ENCODE peak calls at places on chromosomes 4 and X, in seven cellular contexts. P is AG04450, X is cardiac muscle cell, A is IMR-90, V is ovary, J is pancreas, E is breast epithelium. S is an unnamed sample.
A peak's percentile ranks its signal among the peaks of the same experiment; 100 is the strongest.

GRCh38 chrX:115602729-115603389 is 41.9 kb downstream of the PLS3 start:
- DNase-seq in P (no peak), X (no peak), A (no peak), V (no peak), J (no peak), E (no peak), S (no peak)

GRCh38 chr4:52983563-52984303 is 121.6 kb downstream of the RASL11B start:
- DNase-seq in P (peak; percentile 21), X (peak; percentile 84), A (peak; percentile 68), V (no peak), J (no peak), E (no peak), S (no peak)

GRCh38 chrX:132489256-132490085 is 633 bp upstream of the MBNL3 start:
- DNase-seq in P (no peak), X (peak; percentile 70), A (peak; percentile 2), V (peak; percentile 51), J (peak; percentile 78), E (peak; percentile 27), S (peak; percentile 59)

GRCh38 chr4:21304061-21304541 is 603.8 kb downstream of the PACRGL start:
- DNase-seq in P (no peak), X (peak; percentile 46), A (no peak), V (no peak), J (no peak), E (no peak), S (no peak)

GRCh38 chr4:112550728-112551127 is 34.7 kb upstream of the NEUROG2 start:
- DNase-seq in P (peak; percentile 34), X (no peak), A (peak; percentile 86), V (no peak), J (no peak), E (no peak), S (no peak)

GRCh38 chr4:164012396-164013027 is 518.0 kb downstream of the TMA16 start:
- DNase-seq in P (no peak), X (peak; percentile 71), A (no peak), V (no peak), J (no peak), E (no peak), S (no peak)

GRCh38 chr4:11732155-11732554 is 303.5 kb upstream of the HS3ST1 start:
- DNase-seq in P (no peak), X (no peak), A (no peak), V (no peak), J (peak; percentile 23), E (no peak), S (no peak)

GRCh38 chr4:99002274-99002673 is 6.8 kb downstream of the METAP1 start:
- DNase-seq in P (no peak), X (no peak), A (no peak), V (no peak), J (no peak), E (no peak), S (no peak)

GRCh38 chrX:120790118-120790517 is 85.5 kb downstream of the CT47B1 start:
- DNase-seq in P (peak; percentile 29), X (peak; percentile 67), A (peak; percentile 71), V (peak; percentile 27), J (peak; percentile 51), E (no peak), S (peak; percentile 51)

GRCh38 chrX:150164971-150165605 is 198.0 kb upstream of the MAMLD1 start:
- DNase-seq in P (no peak), X (no peak), A (no peak), V (no peak), J (no peak), E (no peak), S (no peak)

GRCh38 chr4:156974264-156974663 is 2.7 kb upstream of the PDGFC start:
- DNase-seq in P (no peak), X (no peak), A (peak; percentile 74), V (no peak), J (no peak), E (no peak), S (no peak)

GRCh38 chr4:119131160-119131559 is 4.5 kb upstream of the MYOZ2 start:
- DNase-seq in P (no peak), X (no peak), A (no peak), V (no peak), J (no peak), E (no peak), S (no peak)

GRCh38 chrX:46376246-46376885 is 168.9 kb downstream of the ZNF674 start:
- DNase-seq in P (peak; percentile 11), X (peak; percentile 48), A (peak; percentile 48), V (no peak), J (peak; percentile 14), E (peak; percentile 20), S (no peak)

GRCh38 chrX:101619336-101619735 is 1.5 kb upstream of the ARMCX6 start:
- DNase-seq in P (no peak), X (peak; percentile 84), A (peak; percentile 22), V (no peak), J (no peak), E (no peak), S (no peak)

GRCh38 chr4:161936625-161937133 is 227.1 kb downstream of the FSTL5 start:
- DNase-seq in P (no peak), X (peak; percentile 16), A (peak; percentile 80), V (no peak), J (no peak), E (no peak), S (no peak)

GRCh38 chrX:131735127-131735526 is 191.3 kb downstream of the OR13H1 start:
- DNase-seq in P (no peak), X (no peak), A (no peak), V (no peak), J (no peak), E (no peak), S (no peak)

GRCh38 chrX:136425996-136426395 is 61.8 kb upstream of the BRS3 start:
- DNase-seq in P (no peak), X (no peak), A (no peak), V (no peak), J (no peak), E (no peak), S (no peak)

GRCh38 chr4:3177905-3178304 is 71.1 kb upstream of the MSANTD1 start:
- DNase-seq in P (no peak), X (no peak), A (no peak), V (no peak), J (no peak), E (no peak), S (no peak)

GRCh38 chrX:14039344-14039743 is 9.7 kb upstream of the GEMIN8 start:
- DNase-seq in P (no peak), X (peak; percentile 56), A (peak; percentile 37), V (peak; percentile 28), J (peak; percentile 59), E (no peak), S (no peak)

GRCh38 chrX:24228596-24228995 is 79.1 kb downstream of the ZFX start:
- DNase-seq in P (no peak), X (no peak), A (no peak), V (no peak), J (no peak), E (no peak), S (no peak)
- H3K4me3 ChIP-seq in P (no peak overlapping the region), X (no peak overlapping the region), A (no peak overlapping the region), V (no peak overlapping the region), J (no peak overlapping the region), E (no peak overlapping the region), S (no peak overlapping the region)

DNA sequence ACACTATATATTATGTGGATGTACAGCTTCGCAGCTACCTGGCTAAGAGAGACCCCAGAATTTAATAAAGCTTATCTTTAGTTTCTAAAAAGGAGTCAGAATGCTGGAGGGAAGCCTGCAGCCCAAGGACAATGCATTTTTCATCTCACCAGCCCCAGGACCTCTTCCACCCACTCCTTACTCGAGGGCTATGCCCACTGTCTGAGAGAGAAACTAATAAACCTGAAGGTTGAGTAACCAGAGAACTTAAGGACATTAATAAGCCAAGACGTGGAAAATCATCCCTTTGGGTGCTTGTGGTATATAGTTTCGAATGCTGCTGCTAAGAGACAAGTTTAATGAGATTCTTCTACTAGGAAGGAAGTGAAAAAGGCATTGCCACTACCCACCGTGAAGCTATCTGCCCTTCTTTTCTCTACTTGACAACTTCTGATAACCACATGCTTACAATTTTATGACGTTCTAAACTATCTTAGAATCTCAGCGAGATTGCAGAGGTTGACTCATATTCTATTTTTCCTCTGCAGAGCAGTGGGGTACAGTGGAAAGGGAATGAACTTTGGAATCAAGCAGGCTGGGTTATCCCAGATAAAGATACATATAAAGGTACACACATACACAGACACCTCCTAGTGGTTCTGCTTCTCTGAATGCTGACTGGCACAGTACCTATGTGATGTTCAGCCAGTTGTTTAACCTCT is 3.3 kb downstream of the RELL1 start:
- DNase-seq in P (no peak), X (no peak), A (no peak), V (no peak), J (no peak), E (no peak), S (no peak)
- H3K27ac ChIP-seq in P (no peak overlapping the region), X (no peak overlapping the region), A (no peak overlapping the region), V (no peak overlapping the region), J (no peak overlapping the region), E (no peak overlapping the region), S (no peak overlapping the region)

GRCh38 chrX:19695884-19696283 is 180.6 kb upstream of the MAP3K15 start:
- DNase-seq in P (no peak), X (no peak), A (no peak), V (no peak), J (no peak), E (no peak), S (no peak)

GRCh38 chrX:19699151-19699550 is 183.8 kb upstream of the MAP3K15 start:
- DNase-seq in P (no peak), X (no peak), A (no peak), V (no peak), J (no peak), E (no peak), S (no peak)

GRCh38 chrX:19698125-19698524 is 182.8 kb upstream of the MAP3K15 start:
- DNase-seq in P (no peak), X (no peak), A (peak; percentile 50), V (no peak), J (no peak), E (peak; percentile 42), S (no peak)

GRCh38 chrX:19698691-19699090 is 183.4 kb upstream of the MAP3K15 start:
- DNase-seq in P (no peak), X (no peak), A (no peak), V (no peak), J (no peak), E (no peak), S (no peak)

DNA sequence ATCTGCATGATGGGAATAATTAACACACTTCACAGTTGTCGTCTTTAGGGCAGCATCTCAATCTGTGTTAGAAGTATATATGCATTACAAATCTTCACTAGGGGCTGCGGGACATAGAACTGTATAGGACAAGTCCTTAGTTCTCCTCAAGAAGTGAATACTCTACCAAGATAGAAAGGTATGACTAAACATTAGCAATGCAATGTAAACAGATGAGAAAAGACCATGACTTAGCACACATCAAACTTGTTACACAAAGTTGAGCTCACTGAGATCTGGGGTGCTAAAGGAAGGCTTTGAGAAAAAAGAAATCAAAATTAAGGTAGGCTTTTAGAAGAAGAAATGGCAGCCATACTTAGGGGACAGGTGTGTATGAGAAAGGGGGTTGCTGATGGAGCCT is 182.1 kb upstream of the MAP3K15 start:
- DNase-seq in P (no peak), X (no peak), A (peak; percentile 69), V (no peak), J (no peak), E (no peak), S (no peak)
- H3K4me3 ChIP-seq in P (no peak overlapping the region), X (no peak overlapping the region), A (no peak overlapping the region), V (no peak overlapping the region), J (no peak overlapping the region), E (no peak overlapping the region), S (no peak overlapping the region)

DNA sequence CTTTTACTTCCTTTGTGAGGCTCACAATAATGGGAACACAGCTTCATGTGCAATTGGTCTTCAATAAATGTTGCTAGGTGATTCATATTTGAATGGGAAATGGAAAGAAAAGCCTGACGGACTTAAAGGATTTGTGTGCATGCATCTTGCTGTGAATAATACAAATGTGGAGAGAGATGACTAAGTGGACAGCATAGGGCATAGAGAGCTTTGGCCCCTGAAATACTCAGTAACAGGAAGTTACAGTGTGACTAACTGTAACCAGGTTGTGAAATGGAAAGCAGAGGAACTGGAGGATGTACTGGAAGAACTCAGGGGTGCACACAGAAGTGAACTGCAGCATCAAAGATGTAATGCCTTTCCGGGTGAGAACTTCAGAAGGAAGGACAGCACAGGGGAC is 206.7 kb downstream of the MGST2 start:
- DNase-seq in P (peak; percentile 80), X (no peak), A (peak; percentile 97), V (no peak), J (no peak), E (no peak), S (no peak)
- H3K27ac ChIP-seq in P (no peak overlapping the region), X (no peak overlapping the region), A (no peak overlapping the region), V (no peak overlapping the region), J (no peak overlapping the region), E (no peak overlapping the region), S (no peak overlapping the region)